ENCODE peak calls at places on chromosomes 13 and 19, in four cellular contexts. One of them, this sample, is unnamed.

GRCh38 chr19:37537391-37537947 is 30.7 kb downstream of the ZNF793 start:
- DNase-seq in PC-9: no peak
- DNase-seq in PC-3: no peak
- DNase-seq in HCT116: no peak
- DNase-seq in this sample: peak; percentile 26

GRCh38 chr13:49646688-49647087 is 18.4 kb downstream of the ARL11 start:
- DNase-seq in PC-9: no peak
- DNase-seq in PC-3: no peak
- DNase-seq in HCT116: no peak
- DNase-seq in this sample: no peak

GRCh38 chr13:111789011-111789410 is 277.9 kb upstream of the SOX1 start:
- DNase-seq in PC-9: no peak
- DNase-seq in PC-3: no peak
- DNase-seq in HCT116: no peak
- DNase-seq in this sample: no peak

GRCh38 chr19:1862068-1862423 is 1.3 kb downstream of the KLF16 start:
- DNase-seq in PC-9: no peak
- DNase-seq in PC-3: no peak
- DNase-seq in HCT116: no peak
- DNase-seq in this sample: no peak

GRCh38 chr19:13090511-13091231 is 12.0 kb downstream of the LYL1 start:
- DNase-seq in PC-9: no peak
- DNase-seq in PC-3: no peak
- DNase-seq in HCT116: no peak
- DNase-seq in this sample: no peak

GRCh38 chr13:22110368-22110767 is 439.5 kb downstream of the FGF9 start:
- DNase-seq in PC-9: no peak
- DNase-seq in PC-3: peak; percentile 38
- DNase-seq in HCT116: no peak
- DNase-seq in this sample: no peak

GRCh38 chr19:9903341-9903740 is 33.0 kb downstream of the OLFM2 start:
- DNase-seq in PC-9: no peak
- DNase-seq in PC-3: no peak
- DNase-seq in HCT116: no peak
- DNase-seq in this sample: no peak

GRCh38 chr19:906480-906879 is 6.5 kb downstream of the R3HDM4 start:
- DNase-seq in PC-9: no peak
- DNase-seq in PC-3: no peak
- DNase-seq in HCT116: no peak
- DNase-seq in this sample: no peak

GRCh38 chr13:51243227-51243626 is 21.0 kb downstream of the FAM124A start:
- DNase-seq in PC-9: no peak
- DNase-seq in PC-3: no peak
- DNase-seq in HCT116: no peak
- DNase-seq in this sample: no peak

GRCh38 chr19:14519860-14520407 is 1.7 kb upstream of the DNAJB1 start:
- DNase-seq in PC-9: peak; percentile 98
- DNase-seq in PC-3: peak; percentile 98
- DNase-seq in HCT116: peak; percentile 96
- DNase-seq in this sample: peak; percentile 80

GRCh38 chr13:62320129-62320724 is 904.6 kb upstream of the PCDH20 start:
- DNase-seq in PC-9: no peak
- DNase-seq in PC-3: peak; percentile 49
- DNase-seq in HCT116: peak; percentile 46
- DNase-seq in this sample: peak; percentile 33

GRCh38 chr19:8451885-8452284 is 7.1 kb downstream of the HNRNPM start:
- DNase-seq in PC-9: peak; percentile 90
- DNase-seq in PC-3: peak; percentile 96
- DNase-seq in HCT116: no peak
- DNase-seq in this sample: peak; percentile 77

GRCh38 chr13:40787062-40787461 is 2.3 kb upstream of the SLC25A15 start:
- DNase-seq in PC-9: no peak
- DNase-seq in PC-3: no peak
- DNase-seq in HCT116: no peak
- DNase-seq in this sample: peak; percentile 68

GRCh38 chr13:41458939-41459753 is 1.8 kb downstream of the RGCC start:
- DNase-seq in PC-9: no peak
- DNase-seq in PC-3: peak; percentile 59
- DNase-seq in HCT116: peak; percentile 28
- DNase-seq in this sample: no peak

GRCh38 chr13:43911283-43911682 is 31.6 kb downstream of the LACC1 start:
- DNase-seq in PC-9: no peak
- DNase-seq in PC-3: no peak
- DNase-seq in HCT116: no peak
- DNase-seq in this sample: no peak

GRCh38 chr13:53783466-53783865 is 754.9 kb downstream of the OLFM4 start:
- DNase-seq in PC-9: no peak
- DNase-seq in PC-3: no peak
- DNase-seq in HCT116: no peak
- DNase-seq in this sample: no peak

GRCh38 chr13:37617162-37617561 is 18.6 kb upstream of the POSTN start:
- DNase-seq in PC-9: peak; percentile 91
- DNase-seq in PC-3: peak; percentile 39
- DNase-seq in HCT116: no peak
- DNase-seq in this sample: peak; percentile 96

GRCh38 chr19:47779524-47780214 is 1.2 kb downstream of the SELENOW start:
- DNase-seq in PC-9: no peak
- DNase-seq in PC-3: no peak
- DNase-seq in HCT116: no peak
- DNase-seq in this sample: no peak

GRCh38 chr19:48962029-48962848 is 2.9 kb upstream of the FTL start:
- DNase-seq in PC-9: peak; percentile 72
- DNase-seq in PC-3: peak; percentile 18
- DNase-seq in HCT116: no peak
- DNase-seq in this sample: no peak

GRCh38 chr13:101915333-101915732 is 462.9 kb downstream of the ITGBL1 start:
- DNase-seq in PC-9: peak; percentile 21
- DNase-seq in PC-3: no peak
- DNase-seq in HCT116: no peak
- DNase-seq in this sample: no peak

GRCh38 chr13:101915755-101916107 is 463.3 kb downstream of the ITGBL1 start:
- DNase-seq in PC-9: no peak
- DNase-seq in PC-3: no peak
- DNase-seq in HCT116: no peak
- DNase-seq in this sample: no peak

GRCh38 chr13:101917475-101917810 is 465.0 kb downstream of the ITGBL1 start:
- DNase-seq in PC-9: no peak
- DNase-seq in PC-3: no peak
- DNase-seq in HCT116: no peak
- DNase-seq in this sample: no peak

GRCh38 chr13:101916758-101917474 is 464.4 kb downstream of the ITGBL1 start:
- DNase-seq in PC-9: no peak
- DNase-seq in PC-3: no peak
- DNase-seq in HCT116: no peak
- DNase-seq in this sample: no peak

DNA sequence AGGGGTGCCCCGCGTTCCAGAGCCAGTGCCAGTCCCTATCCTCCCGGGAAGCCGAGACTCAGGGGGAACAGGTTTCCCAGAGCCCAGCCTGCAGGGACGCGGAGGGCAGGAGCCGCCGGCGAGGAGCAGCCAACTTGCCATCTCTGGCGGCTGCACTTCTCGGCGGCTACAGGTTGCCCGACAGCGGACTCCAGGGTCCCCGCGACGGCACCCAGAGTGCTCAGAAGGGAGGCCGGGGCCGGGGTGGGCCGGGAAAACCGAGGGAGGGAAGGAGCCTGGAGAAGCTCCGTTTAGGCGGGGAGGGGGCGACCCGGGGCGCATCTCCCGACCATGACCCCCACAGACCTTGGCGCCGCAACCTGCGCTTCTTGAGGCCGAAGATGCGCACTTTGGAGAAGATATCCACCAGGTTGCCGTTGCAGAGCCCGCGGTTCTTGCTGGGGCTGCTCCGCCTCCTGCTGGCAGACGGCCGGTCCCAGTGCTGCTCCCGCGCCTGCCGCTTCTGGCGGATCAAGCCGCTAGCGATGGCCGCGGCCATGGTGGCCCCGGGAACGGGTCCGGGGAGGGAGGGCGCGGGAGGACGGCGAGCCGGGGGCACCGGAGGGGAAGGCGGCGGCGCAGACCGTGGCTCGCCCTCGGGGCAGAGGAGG is 463.8 kb downstream of the ITGBL1 start:
- DNase-seq in PC-9: no peak
- DNase-seq in PC-3: no peak
- DNase-seq in HCT116: no peak
- DNase-seq in this sample: no peak
- TF ChIP-seq EZH2 in PC-9: no peak
- TF ChIP-seq EZH2 in PC-3: no peak
- TF ChIP-seq EZH2 in HCT116: no peak
- TF ChIP-seq EZH2 in this sample: peak; percentile 85

GRCh38 chr13:110643324-110643723 is 28.0 kb downstream of the NAXD start:
- DNase-seq in PC-9: no peak
- DNase-seq in PC-3: no peak
- DNase-seq in HCT116: no peak
- DNase-seq in this sample: no peak

GRCh38 chr13:110645750-110646149 is 30.4 kb downstream of the NAXD start:
- DNase-seq in PC-9: no peak
- DNase-seq in PC-3: no peak
- DNase-seq in HCT116: no peak
- DNase-seq in this sample: no peak

GRCh38 chr13:110643768-110644421 is 28.6 kb downstream of the NAXD start:
- DNase-seq in PC-9: no peak
- DNase-seq in PC-3: no peak
- DNase-seq in HCT116: no peak
- DNase-seq in this sample: no peak

GRCh38 chr13:110646442-110647364 is 31.4 kb downstream of the NAXD start:
- DNase-seq in PC-9: no peak
- DNase-seq in PC-3: no peak
- DNase-seq in HCT116: no peak
- DNase-seq in this sample: no peak

DNA sequence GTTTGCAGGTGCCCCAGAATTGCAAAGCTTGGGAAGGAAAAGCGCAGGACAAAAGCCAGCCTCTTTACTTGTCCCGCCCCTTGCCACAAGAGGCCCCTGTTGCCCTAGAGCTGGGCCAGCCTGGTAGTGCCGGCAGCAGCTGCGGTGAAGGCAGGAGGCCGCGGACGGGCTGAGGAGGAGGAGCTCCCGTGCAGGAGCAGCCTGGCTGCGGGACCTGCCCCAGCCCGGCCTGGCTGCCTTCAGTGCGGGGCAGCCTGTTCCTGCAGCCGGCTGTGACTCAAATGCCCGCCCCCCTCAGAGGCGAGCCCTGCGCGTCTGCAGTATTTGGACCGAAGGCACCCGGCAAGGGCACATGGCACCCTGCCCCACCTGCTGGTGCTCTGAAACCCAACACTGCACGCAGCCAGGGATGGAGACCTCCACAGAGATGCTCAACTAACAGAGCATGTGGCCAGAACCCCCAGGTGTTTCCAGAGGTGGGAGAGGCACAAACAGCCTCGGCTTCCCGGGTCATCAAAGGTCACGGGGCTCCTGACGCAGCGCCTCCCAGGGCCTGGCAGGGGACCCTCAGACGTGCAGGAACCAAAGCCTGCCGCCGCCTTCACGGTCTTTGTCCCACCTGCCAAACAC is 29.7 kb downstream of the NAXD start:
- DNase-seq in PC-9: no peak
- DNase-seq in PC-3: peak; percentile 29
- DNase-seq in HCT116: no peak
- DNase-seq in this sample: peak; percentile 48
- TF ChIP-seq CTCF in PC-9: no peak
- TF ChIP-seq CTCF in PC-3: peak; percentile 34
- TF ChIP-seq CTCF in HCT116: no peak
- TF ChIP-seq CTCF in this sample: no peak

GRCh38 chr13:25114220-25114619 is 18.3 kb downstream of the PABPC3 start:
- DNase-seq in PC-9: peak; percentile 60
- DNase-seq in PC-3: peak; percentile 81
- DNase-seq in HCT116: peak; percentile 59
- DNase-seq in this sample: peak; percentile 41

GRCh38 chr13:25116044-25116443 is 20.1 kb downstream of the PABPC3 start:
- DNase-seq in PC-9: peak; percentile 68
- DNase-seq in PC-3: peak; percentile 27
- DNase-seq in HCT116: no peak
- DNase-seq in this sample: no peak

GRCh38 chr13:25111557-25111956 is 15.6 kb downstream of the PABPC3 start:
- DNase-seq in PC-9: no peak
- DNase-seq in PC-3: peak; percentile 15
- DNase-seq in HCT116: no peak
- DNase-seq in this sample: peak; percentile 18

GRCh38 chr13:25109341-25109740 is 13.4 kb downstream of the PABPC3 start:
- DNase-seq in PC-9: no peak
- DNase-seq in PC-3: no peak
- DNase-seq in HCT116: no peak
- DNase-seq in this sample: peak; percentile 3

DNA sequence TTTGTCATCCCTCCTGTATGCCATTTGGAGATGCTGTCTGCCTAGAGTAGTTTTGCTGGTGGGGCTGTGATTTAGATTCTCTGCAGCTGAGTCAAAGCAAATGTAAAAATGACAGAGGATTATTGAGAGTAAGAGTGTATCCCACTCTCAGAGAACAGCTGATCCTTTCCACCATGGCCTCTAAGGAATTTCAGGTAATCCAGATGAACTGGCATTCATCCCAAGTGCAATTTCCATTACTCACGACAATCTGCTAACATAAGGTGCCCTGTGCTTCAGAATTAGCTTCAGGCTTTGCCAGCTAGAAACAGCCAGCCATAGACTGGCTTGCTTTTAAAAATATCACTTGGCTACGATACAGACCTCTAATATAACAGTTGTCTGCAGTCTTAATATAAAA is 16.9 kb downstream of the PABPC3 start:
- DNase-seq in PC-9: no peak
- DNase-seq in PC-3: no peak
- DNase-seq in HCT116: no peak
- DNase-seq in this sample: no peak
- H2AFZ ChIP-seq in PC-9: no peak overlapping the region
- H2AFZ ChIP-seq in PC-3: no peak overlapping the region
- H2AFZ ChIP-seq in HCT116: no peak overlapping the region
- H2AFZ ChIP-seq in this sample: no peak overlapping the region

DNA sequence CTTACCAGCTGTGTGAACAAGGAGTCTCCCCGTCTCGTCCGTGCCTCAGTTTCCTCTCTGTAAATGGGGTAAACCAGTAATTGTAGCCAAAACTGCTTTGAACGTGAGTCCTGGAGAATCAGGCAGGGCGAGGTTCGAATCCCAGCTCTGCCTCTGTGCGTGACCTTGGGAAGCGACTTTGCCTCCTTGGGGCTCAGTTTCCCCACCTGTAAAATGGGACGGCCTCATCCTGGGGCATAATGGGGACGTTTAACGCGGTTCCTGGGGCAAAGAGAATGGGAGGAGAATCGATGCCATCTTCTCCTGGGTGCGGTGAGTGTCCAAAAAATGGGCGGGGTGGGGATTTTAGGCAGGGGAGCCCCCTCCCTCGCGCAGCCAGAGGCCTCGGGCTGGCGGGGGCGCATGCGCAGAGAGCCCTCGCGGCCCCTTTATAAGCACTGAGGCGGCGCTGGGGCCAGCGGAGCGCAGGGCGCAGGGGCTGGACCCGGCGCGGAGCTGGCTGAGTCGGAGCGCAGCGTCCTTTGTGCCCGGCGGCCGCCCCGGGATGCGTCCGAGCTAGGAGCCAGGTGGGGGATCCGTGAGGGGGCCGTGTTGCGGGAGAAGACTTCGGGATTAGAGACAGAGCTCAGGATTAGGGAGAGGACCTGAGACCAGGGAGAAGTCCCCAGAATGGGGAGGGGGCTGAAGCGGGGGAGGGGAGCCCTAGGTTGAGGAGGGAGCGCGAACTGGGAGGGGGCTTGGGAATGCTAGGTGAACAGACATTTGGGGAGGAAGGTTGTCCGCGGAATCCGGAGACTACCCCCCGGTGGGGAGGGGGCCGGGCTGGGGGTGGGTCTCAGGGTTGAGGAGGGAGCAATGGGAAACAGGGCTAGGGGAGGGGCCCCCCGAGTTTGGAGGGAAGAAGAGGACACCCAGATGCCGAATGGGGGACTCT is at the start of gene NCAN:
- DNase-seq in PC-9: no peak
- DNase-seq in PC-3: no peak
- DNase-seq in HCT116: no peak
- DNase-seq in this sample: no peak
- TF ChIP-seq EZH2 in PC-9: no peak
- TF ChIP-seq EZH2 in PC-3: no peak
- TF ChIP-seq EZH2 in HCT116: no peak
- TF ChIP-seq EZH2 in this sample: no peak